ENCODE peak calls at places on chromosomes 2 and 18, in four cellular contexts. One of them, this sample, is unnamed.

GRCh38 chr2:170509460-170510193 is 205.5 kb upstream of the SP5 start:
- DNase-seq in T-helper 1 cell: no peak
- DNase-seq in HuH-7: no peak
- DNase-seq in non-pigmented ciliary epithelial cell: no peak
- DNase-seq in this sample: no peak

GRCh38 chr2:231795525-231796327 is 9.5 kb downstream of the COPS7B start:
- DNase-seq in T-helper 1 cell: no peak
- DNase-seq in HuH-7: peak; percentile 67
- DNase-seq in non-pigmented ciliary epithelial cell: no peak
- DNase-seq in this sample: peak; percentile 97

GRCh38 chr2:70923378-70924015 is 12.2 kb upstream of the ATP6V1B1 start:
- DNase-seq in T-helper 1 cell: no peak
- DNase-seq in HuH-7: peak; percentile 45
- DNase-seq in non-pigmented ciliary epithelial cell: no peak
- DNase-seq in this sample: no peak

GRCh38 chr2:26900831-26901321 is 52.9 kb downstream of the DPYSL5 start:
- DNase-seq in non-pigmented ciliary epithelial cell: no peak
- DNase-seq in HuH-7: no peak
- DNase-seq in T-helper 1 cell: no peak
- DNase-seq in this sample: no peak

GRCh38 chr18:44096016-44096415 is 584.7 kb upstream of the SETBP1 start:
- DNase-seq in T-helper 1 cell: no peak
- DNase-seq in HuH-7: no peak
- DNase-seq in non-pigmented ciliary epithelial cell: no peak
- DNase-seq in this sample: no peak

GRCh38 chr2:222270436-222270835 is 28.4 kb downstream of the PAX3 start:
- DNase-seq in T-helper 1 cell: no peak
- DNase-seq in HuH-7: no peak
- DNase-seq in non-pigmented ciliary epithelial cell: no peak
- DNase-seq in this sample: no peak

GRCh38 chr18:3540805-3541548 is 91.0 kb downstream of the TGIF1 start:
- DNase-seq in non-pigmented ciliary epithelial cell: no peak
- DNase-seq in HuH-7: no peak
- DNase-seq in T-helper 1 cell: no peak
- DNase-seq in this sample: no peak

GRCh38 chr2:105487142-105488069 is 88.6 kb upstream of the FHL2 start:
- DNase-seq in non-pigmented ciliary epithelial cell: peak; percentile 86
- DNase-seq in T-helper 1 cell: no peak
- DNase-seq in HuH-7: no peak
- DNase-seq in this sample: no peak

GRCh38 chr18:57497372-57498294 is 62.5 kb downstream of the ONECUT2 start:
- DNase-seq in T-helper 1 cell: no peak
- DNase-seq in HuH-7: no peak
- DNase-seq in non-pigmented ciliary epithelial cell: no peak
- DNase-seq in this sample: no peak

GRCh38 chr2:120517790-120518469 is 172.0 kb downstream of the INHBB start:
- DNase-seq in HuH-7: no peak
- DNase-seq in T-helper 1 cell: no peak
- DNase-seq in non-pigmented ciliary epithelial cell: no peak
- DNase-seq in this sample: no peak

GRCh38 chr2:88837511-88838160 is 146.2 kb downstream of the RPIA start:
- DNase-seq in HuH-7: no peak
- DNase-seq in non-pigmented ciliary epithelial cell: no peak
- DNase-seq in T-helper 1 cell: no peak
- DNase-seq in this sample: no peak